ENCODE peak calls at places on chromosome 13, in ten cellular contexts. O, K, V, C, T, Q, A, P, X and B are unnamed samples.

GRCh38 chr13:32036131-32036695 is 4.6 kb downstream of the FRY start:
- DNase-seq in O (peak; percentile 27), K (no peak), V (no peak), C (no peak), T (no peak), Q (no peak), A (no peak), P (no peak), X (no peak), B (no peak)

GRCh38 chr13:90315061-90315460 is 1032.4 kb upstream of the MIR17HG start:
- DNase-seq in O (no peak), K (no peak), V (no peak), C (no peak), T (no peak), Q (no peak), A (no peak), P (no peak), X (no peak), B (no peak)

GRCh38 chr13:20981370-20982095 is 79.0 kb upstream of the XPO4 start:
- DNase-seq in O (no peak), K (no peak), V (no peak), C (no peak), T (no peak), Q (no peak), A (no peak), P (no peak), X (no peak), B (no peak)

GRCh38 chr13:28983661-28984060 is 163.5 kb downstream of the MTUS2 start:
- DNase-seq in O (no peak), K (no peak), V (no peak), C (peak; percentile 17), T (no peak), Q (no peak), A (no peak), P (no peak), X (no peak), B (no peak)

GRCh38 chr13:33087790-33088189 is 71.6 kb downstream of the KL start:
- DNase-seq in O (no peak), K (no peak), V (no peak), C (peak; percentile 50), T (no peak), Q (no peak), A (no peak), P (no peak), X (no peak), B (no peak)

GRCh38 chr13:51770681-51771417 is 33.1 kb downstream of the DHRS12 start:
- DNase-seq in O (no peak), K (no peak), V (no peak), C (no peak), T (no peak), Q (no peak), A (no peak), P (no peak), X (no peak), B (no peak)

GRCh38 chr13:33497146-33497845 is 211.7 kb upstream of the STARD13 start:
- DNase-seq in O (no peak), K (no peak), V (no peak), C (no peak), T (no peak), Q (no peak), A (no peak), P (no peak), X (no peak), B (no peak)

GRCh38 chr13:114071991-114072390 is 60.4 kb downstream of the RASA3 start:
- DNase-seq in O (no peak), K (no peak), V (no peak), C (no peak), T (no peak), Q (no peak), A (no peak), P (no peak), X (no peak), B (peak; percentile 22)

GRCh38 chr13:40483601-40484000 is 182.8 kb downstream of the FOXO1 start:
- DNase-seq in O (no peak), K (peak; percentile 56), V (no peak), C (no peak), T (no peak), Q (no peak), A (no peak), P (no peak), X (no peak), B (peak; percentile 43)

GRCh38 chr13:68745517-68745916 is 1362.1 kb upstream of the ATXN8OS start:
- DNase-seq in O (no peak), K (no peak), V (no peak), C (no peak), T (no peak), Q (no peak), A (no peak), P (no peak), X (no peak), B (no peak)

GRCh38 chr13:80211573-80211972 is 129.4 kb downstream of the SPRY2 start:
- DNase-seq in O (no peak), K (no peak), V (no peak), C (no peak), T (no peak), Q (no peak), A (no peak), P (no peak), X (no peak), B (no peak)

GRCh38 chr13:31786011-31786410 is 46.7 kb downstream of the RXFP2 start:
- DNase-seq in O (no peak), K (no peak), V (no peak), C (no peak), T (no peak), Q (no peak), A (no peak), P (no peak), X (no peak), B (no peak)

GRCh38 chr13:49060698-49061387 is 85.1 kb downstream of the FNDC3A start:
- DNase-seq in O (no peak), K (no peak), V (no peak), C (no peak), T (no peak), Q (no peak), A (no peak), P (no peak), X (no peak), B (no peak)

GRCh38 chr13:30551194-30551593 is 66.5 kb upstream of the USPL1 start:
- DNase-seq in O (no peak), K (no peak), V (no peak), C (peak; percentile 47), T (peak; percentile 29), Q (peak; percentile 35), A (no peak), P (no peak), X (no peak), B (no peak)

GRCh38 chr13:66794340-66795031 is 435.6 kb downstream of the PCDH9 start:
- DNase-seq in O (no peak), K (no peak), V (no peak), C (no peak), T (peak; percentile 51), Q (no peak), A (no peak), P (no peak), X (no peak), B (no peak)

GRCh38 chr13:80307401-80307987 is 33.4 kb downstream of the SPRY2 start:
- DNase-seq in O (no peak), K (no peak), V (no peak), C (no peak), T (no peak), Q (no peak), A (no peak), P (no peak), X (no peak), B (no peak)

GRCh38 chr13:47459512-47459911 is 541.6 kb downstream of the SUCLA2 start:
- DNase-seq in O (no peak), K (no peak), V (no peak), C (no peak), T (no peak), Q (no peak), A (no peak), P (no peak), X (no peak), B (no peak)

GRCh38 chr13:96822900-96823299 is 171.4 kb downstream of the OXGR1 start:
- DNase-seq in O (peak; percentile 25), K (no peak), V (no peak), C (peak; percentile 53), T (no peak), Q (peak; percentile 33), A (no peak), P (no peak), X (no peak), B (no peak)

GRCh38 chr13:99596180-99596579 is 94.9 kb downstream of the TM9SF2 start:
- DNase-seq in O (no peak), K (no peak), V (no peak), C (no peak), T (no peak), Q (no peak), A (no peak), P (no peak), X (no peak), B (no peak)

GRCh38 chr13:105327727-105328126 is 1207.7 kb downstream of the EFNB2 start:
- DNase-seq in O (no peak), K (no peak), V (no peak), C (no peak), T (no peak), Q (no peak), A (no peak), P (no peak), X (no peak), B (no peak)